ENCODE peak calls at places on chromosomes 2 and 18, in four cellular contexts. G is uterus, S is brain microvascular endothelial cell, Z is Peyer's patch. F is an unnamed sample.

GRCh38 chr18:8771930-8772329 is 66.6 kb downstream of the MTCL1 start:
- DNase-seq in G (no peak), S (no peak), Z (no peak), F (no peak)

GRCh38 chr2:42921721-42922120 is 129.3 kb upstream of the HAAO start:
- DNase-seq in G (no peak), S (no peak), Z (no peak), F (no peak)

GRCh38 chr2:229920011-229920781 is 1.6 kb downstream of the TRIP12 start:
- DNase-seq in G (no peak), S (no peak), Z (no peak), F (no peak)

GRCh38 chr2:155377178-155377780 is 678.8 kb downstream of the KCNJ3 start:
- DNase-seq in G (no peak), S (no peak), Z (no peak), F (no peak)

GRCh38 chr2:197453123-197453913 is at the start of gene COQ10B:
- DNase-seq in G (peak; percentile 99), S (peak; percentile 99), Z (peak; percentile 99), F (peak; percentile 99)

GRCh38 chr2:47360937-47361336 is 42.0 kb upstream of the MSH2 start:
- DNase-seq in G (no peak), S (peak; percentile 63), Z (no peak), F (peak; percentile 31)

GRCh38 chr2:44358498-44358897 is 2.8 kb downstream of the PREPL start:
- DNase-seq in G (peak; percentile 31), S (peak; percentile 73), Z (peak; percentile 52), F (no peak)

GRCh38 chr2:29446852-29447251 is 331.6 kb downstream of the CLIP4 start:
- DNase-seq in G (no peak), S (no peak), Z (no peak), F (peak; percentile 4)

GRCh38 chr2:148922776-148923175 is 47.7 kb downstream of the KIF5C start:
- DNase-seq in G (no peak), S (no peak), Z (no peak), F (no peak)

GRCh38 chr2:65320042-65320711 is 92.5 kb downstream of the ACTR2 start:
- DNase-seq in G (no peak), S (peak; percentile 91), Z (no peak), F (peak; percentile 87)

GRCh38 chr2:10992023-10992791 is 80.5 kb downstream of the KCNF1 start:
- DNase-seq in G (no peak), S (no peak), Z (no peak), F (no peak)

GRCh38 chr2:216635171-216635570 is 2.0 kb downstream of the IGFBP2 start:
- DNase-seq in G (no peak), S (no peak), Z (no peak), F (no peak)

GRCh38 chr2:199968126-199968525 is 12.7 kb downstream of the MAIP1 start:
- DNase-seq in G (no peak), S (no peak), Z (no peak), F (no peak)

GRCh38 chr2:111071480-111072143 is 49.1 kb upstream of the BCL2L11 start:
- DNase-seq in G (no peak), S (peak; percentile 87), Z (no peak), F (peak; percentile 26)

GRCh38 chr2:111068435-111069058 is 52.2 kb upstream of the BCL2L11 start:
- DNase-seq in G (no peak), S (no peak), Z (no peak), F (no peak)

GRCh38 chr2:111069722-111070121 is 51.0 kb upstream of the BCL2L11 start:
- DNase-seq in G (no peak), S (no peak), Z (no peak), F (no peak)

DNA sequence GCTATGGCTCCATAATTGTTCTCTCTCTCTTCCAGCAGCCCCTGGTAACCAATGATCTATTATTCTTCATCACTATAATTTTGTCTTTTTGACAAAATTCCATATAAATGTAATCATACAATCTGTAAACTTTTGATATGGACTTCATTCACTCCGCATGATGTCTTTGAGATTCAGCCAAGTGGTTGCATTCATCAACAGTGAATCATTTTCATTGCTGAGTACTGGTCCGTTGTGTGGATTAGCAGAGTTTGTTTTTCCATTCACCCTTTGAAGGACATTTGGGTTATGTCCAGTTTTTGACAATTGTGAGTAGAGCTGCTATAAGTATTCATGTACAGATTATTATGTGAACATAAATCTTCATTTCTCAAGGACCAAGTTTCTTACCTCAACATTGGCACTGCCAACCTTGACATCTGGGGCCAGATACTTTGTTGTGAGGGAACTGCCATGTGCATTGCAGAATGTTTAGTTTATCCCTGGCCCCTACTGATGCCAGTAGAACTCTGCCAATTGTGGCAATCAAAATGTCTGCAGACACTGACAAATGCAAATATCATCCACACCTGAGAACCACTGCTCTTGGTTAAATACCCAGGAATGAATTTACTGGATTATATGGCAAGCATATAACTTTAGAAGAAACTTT is 48.4 kb upstream of the BCL2L11 start:
- DNase-seq in G (no peak), S (peak; percentile 94), Z (no peak), F (peak; percentile 22)
- H3K36me3 ChIP-seq in G (no peaks in the 10 kb centered on the region), S (no peaks in the 10 kb centered on the region), Z (no peaks in the 10 kb centered on the region), F (no peaks in the 10 kb centered on the region)

DNA sequence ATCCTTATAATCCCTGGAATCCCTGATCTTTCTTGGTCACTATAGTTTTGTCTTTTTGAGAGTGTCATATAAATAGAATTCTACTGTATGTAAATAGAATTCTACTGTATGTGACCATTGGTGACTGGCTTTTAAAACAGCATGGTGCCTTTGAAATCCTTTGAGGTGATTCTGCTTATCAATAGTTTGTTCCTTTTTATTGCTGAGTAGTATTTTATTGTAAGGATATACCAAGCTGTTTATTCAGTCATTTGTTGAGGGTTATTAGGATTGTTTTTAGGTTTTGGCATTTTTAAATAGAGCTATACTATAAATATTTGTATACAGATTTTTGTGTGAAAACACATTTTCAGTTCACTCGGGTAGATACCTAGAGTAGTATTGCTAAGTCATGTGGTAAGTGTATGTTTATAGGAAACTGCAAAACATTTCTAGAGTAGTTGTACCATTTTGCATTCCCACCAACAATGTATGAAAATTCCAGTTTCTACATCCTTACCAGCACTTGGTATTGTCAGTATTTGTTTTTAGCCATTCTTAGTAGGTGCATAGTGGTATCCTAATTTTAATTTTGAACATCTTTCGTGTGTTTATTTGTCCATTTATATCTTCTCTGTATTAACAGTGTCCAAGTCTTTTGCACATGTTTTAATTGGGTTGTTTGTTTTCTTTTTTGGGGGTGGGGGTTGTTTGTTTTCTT is 45.6 kb downstream of the RAB3GAP1 start:
- DNase-seq in G (no peak), S (no peak), Z (no peak), F (no peak)
- H3K36me3 ChIP-seq in G (no peaks in the 10 kb centered on the region), S (peaks cover 9% of the 10 kb centered on the region), Z (no peaks in the 10 kb centered on the region), F (peaks cover 1% of the 10 kb centered on the region)

DNA sequence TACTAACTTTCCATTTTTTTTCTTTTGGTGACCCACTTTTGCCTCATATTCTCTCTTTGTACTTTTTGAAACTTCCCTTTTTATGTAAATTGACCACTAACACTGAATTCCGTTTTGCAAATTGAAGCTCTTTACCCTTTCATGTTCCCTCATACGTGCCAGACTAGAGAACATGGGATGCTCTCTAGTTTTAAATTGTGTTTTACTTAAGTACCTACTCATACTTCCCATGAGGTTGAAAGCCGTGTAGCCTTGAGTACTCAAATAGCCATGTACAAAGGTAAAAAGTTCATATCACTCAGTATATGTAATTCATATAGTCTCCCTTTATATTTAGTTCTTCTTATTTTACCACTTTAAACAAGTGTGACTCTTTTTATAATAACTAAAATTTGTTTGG is 119.7 kb downstream of the PIK3C3 start:
- DNase-seq in G (no peak), S (no peak), Z (no peak), F (no peak)
- H3K36me3 ChIP-seq in G (no peaks in the 10 kb centered on the region), S (peaks cover 18% of the 10 kb centered on the region), Z (no peaks in the 10 kb centered on the region), F (peaks cover 3% of the 10 kb centered on the region)

GRCh38 chr2:95185973-95186372 is 20.4 kb downstream of the ZNF2 start:
- DNase-seq in G (no peak), S (no peak), Z (no peak), F (no peak)

GRCh38 chr2:95185197-95185596 is 19.6 kb downstream of the ZNF2 start:
- DNase-seq in G (no peak), S (no peak), Z (no peak), F (no peak)

GRCh38 chr2:95179451-95179850 is 13.8 kb downstream of the ZNF2 start:
- DNase-seq in G (no peak), S (no peak), Z (no peak), F (no peak)

GRCh38 chr2:95181774-95182173 is 16.2 kb downstream of the ZNF2 start:
- DNase-seq in G (no peak), S (no peak), Z (no peak), F (no peak)
- H3K36me3 ChIP-seq in G (no peaks in the 10 kb centered on the region), S (peaks cover 30% of the 10 kb centered on the region), Z (no peaks in the 10 kb centered on the region), F (peaks cover 13% of the 10 kb centered on the region)

F was measured in BJ.